ENCODE peak calls at places on chromosomes 11 and 22, in nine cellular contexts. R is Right ventricle myocardium superior; X is Kasumi-1; Z is NCI-H1092 treated with DMSO at 0.1 percent for 48 hours; G is transverse colon; K is ovary; C is effector CD4-positive, alpha-beta T cell; M is MG63; I is activated CD8-positive, alpha-beta memory T cell treated with anti-CD3 and anti-CD28 coated beads, Interleukin-2, amount 50 U/mL, for 48 hours. Y is an unnamed sample.

GRCh38 chr11:96122601-96123044 is 198.7 kb upstream of the MTMR2 start:
- DNase-seq in I (no peak), K (no peak), C (no peak), Z (no peak), M (no peak), G (no peak), R (no peak), X (no peak), Y (no peak)

GRCh38 chr11:77413850-77414249 is 60.0 kb downstream of the PAK1 start:
- DNase-seq in I (no peak), M (no peak), R (no peak), C (no peak), G (no peak), K (no peak), Z (no peak), X (no peak), Y (no peak)

GRCh38 chr22:49815641-49816071 is 12.0 kb downstream of the BRD1 start:
- DNase-seq in M (no peak), I (no peak), R (no peak), X (no peak), C (no peak), K (no peak), G (no peak), Z (no peak), Y (no peak)

GRCh38 chr22:23106906-23107367 is 34.9 kb downstream of the RSPH14 start:
- DNase-seq in G (no peak), K (no peak), I (no peak), R (peak), C (no peak), X (no peak), Z (peak), M (no peak), Y (no peak)

GRCh38 chr11:76631566-76632308 is 38.8 kb downstream of the LRRC32 start:
- DNase-seq in C (no peak), R (no peak), K (no peak), M (no peak), X (no peak), Z (no peak), G (no peak), I (no peak), Y (no peak)

GRCh38 chr11:110921742-110922200 is 209.5 kb upstream of the ARHGAP20 start:
- DNase-seq in G (no peak), C (no peak), M (peak), R (no peak), I (no peak), Z (no peak), X (no peak), K (peak), Y (no peak)

GRCh38 chr11:115964091-115964490 is 459.9 kb upstream of the CADM1 start:
- DNase-seq in K (no peak), X (no peak), M (no peak), Z (no peak), I (no peak), R (no peak), G (no peak), C (no peak), Y (no peak)

GRCh38 chr22:32650553-32651345 is 150.8 kb upstream of the TIMP3 start:
- DNase-seq in M (peak), C (no peak), K (no peak), X (no peak), R (no peak), G (no peak), I (no peak), Z (no peak), Y (no peak)

GRCh38 chr11:132114185-132114584 is 743.8 kb downstream of the NTM start:
- DNase-seq in K (no peak), C (no peak), X (no peak), M (peak), Z (peak), G (peak), I (no peak), R (peak), Y (peak)

GRCh38 chr11:88377661-88378060 is 40.1 kb upstream of the CTSC start:
- DNase-seq in G (no peak), Z (no peak), I (no peak), C (no peak), K (no peak), X (no peak), M (no peak), R (no peak), Y (no peak)

GRCh38 chr11:57161351-57161750 is 20.4 kb upstream of the LRRC55 start:
- DNase-seq in G (no peak), C (no peak), I (no peak), X (no peak), K (no peak), Z (peak), R (no peak), M (no peak), Y (no peak)

GRCh38 chr22:47107431-47107830 is 345.0 kb downstream of the TBC1D22A start:
- DNase-seq in C (no peak), G (no peak), R (no peak), I (no peak), M (no peak), X (no peak), K (no peak), Z (no peak), Y (no peak)

GRCh38 chr22:41661088-41661487 is 27.6 kb downstream of the SNU13 start:
- DNase-seq in C (no peak), X (no peak), K (no peak), R (no peak), G (no peak), M (no peak), I (no peak), Z (no peak), Y (no peak)

GRCh38 chr11:122355968-122356367 is 240.0 kb upstream of the BLID start:
- DNase-seq in R (no peak), G (no peak), I (no peak), Z (no peak), K (no peak), X (no peak), C (no peak), M (no peak), Y (no peak)

GRCh38 chr11:78659326-78660319 is 85.0 kb upstream of the NARS2 start:
- DNase-seq in C (no peak), G (no peak), Z (peak), X (no peak), I (peak), R (no peak), K (no peak), M (peak), Y (peak)

GRCh38 chr11:890794-891600 is 19.6 kb downstream of the CHID1 start:
- DNase-seq in C (no peak), I (no peak), R (no peak), G (no peak), K (no peak), M (no peak), Z (peak), X (no peak), Y (no peak)

GRCh38 chr22:39317756-39318506 is 1.5 kb downstream of the RPL3 start:
- DNase-seq in G (no peak), R (no peak), X (no peak), M (peak), K (no peak), I (no peak), C (no peak), Z (no peak), Y (no peak)

GRCh38 chr11:106625566-106625965 is 392.7 kb downstream of the GUCY1A2 start:
- DNase-seq in R (no peak), G (no peak), C (no peak), Z (no peak), K (no peak), X (no peak), M (no peak), I (no peak), Y (no peak)

GRCh38 chr11:117826360-117826635 is 1.8 kb upstream of the FXYD2 start:
- DNase-seq in Z (no peak), R (no peak), C (no peak), I (no peak), X (no peak), K (no peak), M (no peak), G (no peak), Y (no peak)

GRCh38 chr22:42080287-42080686 is 787 bp downstream of the SMDT1 start:
- DNase-seq in X (peak), K (no peak), G (peak), C (no peak), Z (peak), M (no peak), R (peak), I (peak), Y (peak)

GRCh38 chr22:50576070-50576469 is 2.2 kb downstream of the CPT1B start:
- DNase-seq in I (no peak), C (no peak), G (no peak), X (no peak), R (peak), K (no peak), Z (peak), M (peak), Y (peak)

GRCh38 chr22:27105142-27106025 is 448.0 kb downstream of the MIAT start:
- DNase-seq in K (peak), I (no peak), X (no peak), Z (no peak), M (peak), R (peak), G (peak), C (no peak), Y (no peak)

GRCh38 chr11:8250981-8251620 is 12.6 kb downstream of the LMO1 start:
- DNase-seq in R (no peak), I (peak), C (no peak), Z (no peak), K (peak), M (no peak), X (no peak), G (peak), Y (no peak)

GRCh38 chr11:623999-624704 is 603 bp downstream of the CDHR5 start:
- DNase-seq in Z (no peak), M (peak), R (no peak), I (no peak), X (no peak), C (no peak), G (peak), K (peak), Y (no peak)

GRCh38 chr11:71302534-71302909 is 50.1 kb upstream of the SHANK2 start:
- DNase-seq in I (no peak), M (no peak), G (no peak), X (no peak), K (no peak), R (no peak), C (no peak), Z (no peak), Y (no peak)

GRCh38 chr22:21029486-21030025 is 2.8 kb downstream of the SLC7A4 start:
- DNase-seq in Z (no peak), X (no peak), K (no peak), I (no peak), C (no peak), G (no peak), R (no peak), M (no peak), Y (no peak)

GRCh38 chr11:114774599-114775365 is 96.5 kb downstream of the NXPE2 start:
- DNase-seq in X (no peak), C (no peak), R (no peak), K (peak), I (no peak), M (peak), G (peak), Z (peak), Y (peak)

GRCh38 chr22:29128891-29129643 is 56.2 kb downstream of the KREMEN1 start:
- DNase-seq in C (no peak), I (no peak), R (no peak), K (no peak), X (no peak), G (no peak), Z (no peak), M (no peak), Y (no peak)

GRCh38 chr11:23594755-23595154 is 734.5 kb upstream of the CCDC179 start:
- DNase-seq in X (no peak), C (no peak), G (no peak), Z (no peak), R (no peak), I (no peak), K (no peak), M (no peak), Y (no peak)

GRCh38 chr11:113272927-113273615 is 41.3 kb upstream of the TTC12 start:
- DNase-seq in R (no peak), K (no peak), M (no peak), Z (no peak), X (no peak), I (no peak), G (no peak), C (no peak), Y (no peak)

GRCh38 chr22:21791635-21792625 is 56.3 kb upstream of the YPEL1 start:
- DNase-seq in G (no peak), M (no peak), R (no peak), I (peak), Z (no peak), X (no peak), K (no peak), C (no peak), Y (no peak)